ENCODE peak calls at places on chromosomes 13 and 19, in seven cellular contexts. U is neural progenitor cell, Y is HFF-Myc, A is B cell, I is A549, Q is BJ, P is BE2C. D is an unnamed sample.

GRCh38 chr13:38902551-38902950 is 88.1 kb downstream of the STOML3 start:
- DNase-seq in I (no peak), P (no peak), Q (no peak), A (no peak), Y (no peak), U (no peak), D (no peak)

GRCh38 chr13:42363941-42364612 is 92.1 kb downstream of the AKAP11 start:
- DNase-seq in A (no peak), P (no peak), U (no peak), Q (no peak), Y (no peak), I (peak; percentile 4), D (no peak)

GRCh38 chr13:65470781-65471180 is 1759.4 kb downstream of the PCDH9 start:
- DNase-seq in Y (no peak), I (no peak), A (no peak), P (no peak), U (no peak), Q (peak; percentile 54), D (no peak)

GRCh38 chr13:75803175-75803611 is 167.1 kb downstream of the LMO7 start:
- DNase-seq in A (no peak), U (no peak), Y (no peak), P (no peak), Q (no peak), I (no peak), D (peak; percentile 14)

GRCh38 chr13:41075034-41075433 is 13.7 kb downstream of the WBP4 start:
- DNase-seq in Y (no peak), U (peak; percentile 46), P (peak; percentile 50), A (no peak), Q (no peak), I (peak; percentile 16), D (peak; percentile 35)

GRCh38 chr19:19261350-19262189 is 11.5 kb downstream of the TM6SF2 start:
- DNase-seq in A (peak; percentile 58), I (no peak), P (peak; percentile 29), Q (no peak), Y (no peak), U (peak; percentile 89), D (peak; percentile 61)

GRCh38 chr13:104295537-104295936 is 1229.3 kb upstream of the SLC10A2 start:
- DNase-seq in U (no peak), Y (no peak), Q (no peak), I (no peak), A (no peak), P (no peak), D (no peak)

GRCh38 chr13:62432295-62432694 is 1016.6 kb upstream of the PCDH20 start:
- DNase-seq in Y (no peak), I (no peak), Q (no peak), A (no peak), P (no peak), U (no peak), D (no peak)

GRCh38 chr13:46685006-46685730 is 111.8 kb downstream of the ESD start:
- DNase-seq in I (no peak), Y (no peak), U (no peak), P (no peak), Q (no peak), A (no peak), D (no peak)

GRCh38 chr13:44974056-44974798 is 15.0 kb downstream of the NUFIP1 start:
- DNase-seq in I (no peak), Y (no peak), Q (no peak), P (no peak), U (no peak), A (peak; percentile 68), D (no peak)

GRCh38 chr13:75327132-75327505 is 154.8 kb downstream of the TBC1D4 start:
- DNase-seq in I (no peak), P (no peak), U (no peak), Q (no peak), A (no peak), Y (no peak), D (no peak)

GRCh38 chr13:103788061-103788652 is 721.9 kb upstream of the SLC10A2 start:
- DNase-seq in P (peak; percentile 58), I (no peak), U (no peak), A (no peak), Y (no peak), Q (no peak), D (no peak)

GRCh38 chr13:82356667-82357066 is 1525.6 kb downstream of the SLITRK1 start:
- DNase-seq in P (no peak), U (peak; percentile 4), A (no peak), Y (no peak), I (no peak), Q (no peak), D (no peak)

DNA sequence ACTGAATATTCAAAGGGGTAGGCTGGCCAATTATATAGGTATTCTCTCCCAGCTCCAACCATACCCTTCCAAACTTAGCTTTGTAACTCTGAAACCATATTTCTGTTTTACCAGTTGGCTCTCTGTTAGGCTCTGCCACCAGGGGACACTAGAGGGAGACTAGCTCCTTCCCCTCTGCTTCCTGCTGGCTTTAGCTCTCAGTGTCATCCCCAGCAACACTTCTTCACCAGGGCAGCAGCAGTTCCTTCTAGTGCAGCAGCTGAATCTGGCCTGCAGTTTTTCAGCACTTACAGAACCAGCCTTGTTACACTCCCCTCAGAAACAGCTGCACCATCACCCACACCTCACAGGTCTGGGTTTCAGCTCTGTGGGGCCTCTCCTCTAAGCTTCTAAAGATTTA is 51.0 kb upstream of the DOCK9 start:
- DNase-seq in U (peak; percentile 16), Y (no peak), A (no peak), I (no peak), P (peak; percentile 45), Q (no peak), D (peak; percentile 23)
- TF ChIP-seq CTCF in U (peak; percentile 33), Y (peak; percentile 45), A (no peak), I (no peak), P (peak; percentile 78), Q (peak; percentile 20), D (no peak)

GRCh38 chr13:79285159-79285558 is 120.9 kb downstream of the RBM26 start:
- DNase-seq in A (no peak), Q (no peak), P (no peak), I (no peak), Y (no peak), U (no peak), D (no peak)
- TF ChIP-seq CTCF in A (no peak), Q (no peak), P (no peak), I (no peak), Y (no peak), U (no peak), D (no peak)

GRCh38 chr19:42176649-42176989 is 40.9 kb downstream of the DEDD2 start:
- DNase-seq in P (no peak), A (no peak), U (peak; percentile 76), I (peak; percentile 70), Q (no peak), Y (no peak), D (no peak)

GRCh38 chr19:42175335-42175734 is 42.1 kb downstream of the DEDD2 start:
- DNase-seq in A (no peak), U (no peak), Y (no peak), P (no peak), I (no peak), Q (no peak), D (no peak)

GRCh38 chr19:42177686-42178019 is 39.8 kb downstream of the DEDD2 start:
- DNase-seq in P (no peak), Q (no peak), A (no peak), Y (no peak), U (no peak), I (no peak), D (no peak)

GRCh38 chr19:42175952-42176648 is 41.4 kb downstream of the DEDD2 start:
- DNase-seq in I (peak; percentile 69), P (peak; percentile 47), A (no peak), Q (no peak), U (peak; percentile 65), Y (no peak), D (no peak)

DNA sequence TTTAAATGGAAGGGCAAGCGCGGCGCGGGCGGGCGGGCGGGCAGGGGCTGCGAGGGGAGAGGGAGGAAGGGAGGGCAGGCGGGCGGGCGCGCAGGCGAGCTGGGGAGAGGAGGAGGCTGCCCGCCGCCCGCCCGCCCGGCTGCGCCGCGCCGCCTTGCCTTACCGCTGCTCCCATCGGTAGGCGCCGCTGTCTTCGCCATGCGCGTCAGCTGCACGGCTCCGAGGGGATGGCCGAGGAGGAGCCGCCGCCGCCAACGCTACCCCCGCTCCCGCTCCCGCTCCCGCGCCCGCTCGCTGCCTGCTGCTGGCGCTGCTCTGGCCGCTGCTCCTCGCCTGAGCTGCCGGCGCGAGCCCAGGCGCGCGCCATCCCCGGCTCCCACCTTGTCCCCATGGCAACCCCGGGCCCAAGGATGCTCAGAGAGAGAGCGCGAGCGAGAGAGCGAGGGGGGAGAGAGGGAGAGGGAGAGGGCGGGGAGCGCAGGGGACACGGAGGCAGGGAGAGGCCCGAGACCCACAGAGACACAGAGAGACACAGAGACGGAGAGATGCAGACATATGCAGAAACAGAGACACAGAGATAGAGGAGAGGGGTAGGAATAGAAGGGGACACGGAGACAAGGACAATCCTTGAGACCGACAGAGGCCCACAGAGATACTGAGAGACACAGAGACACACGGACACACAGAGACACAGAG is 40.3 kb downstream of the DEDD2 start:
- DNase-seq in Y (no peak), P (peak; percentile 93), I (peak; percentile 90), U (peak; percentile 96), Q (no peak), A (peak; percentile 71), D (peak; percentile 86)
- TF ChIP-seq CTCF in Y (no peak), P (peak; percentile 36), I (peak; percentile 73), U (peak; percentile 51), Q (peak; percentile 37), A (peak; percentile 48), D (peak; percentile 28)

GRCh38 chr19:7914099-7914498 is 531 bp upstream of the TGFBR3L start:
- DNase-seq in U (no peak), P (no peak), Q (no peak), I (no peak), A (no peak), Y (no peak), D (no peak)

GRCh38 chr19:7913652-7914051 is 978 bp upstream of the TGFBR3L start:
- DNase-seq in A (no peak), P (no peak), I (no peak), U (no peak), Y (no peak), Q (no peak), D (no peak)

GRCh38 chr19:7912144-7912696 is 2.4 kb upstream of the TGFBR3L start:
- DNase-seq in Q (no peak), P (no peak), I (no peak), Y (no peak), A (no peak), U (no peak), D (no peak)

GRCh38 chr19:7911509-7912143 is 3.0 kb upstream of the TGFBR3L start:
- DNase-seq in I (no peak), A (no peak), P (no peak), U (no peak), Y (no peak), Q (no peak), D (no peak)

DNA sequence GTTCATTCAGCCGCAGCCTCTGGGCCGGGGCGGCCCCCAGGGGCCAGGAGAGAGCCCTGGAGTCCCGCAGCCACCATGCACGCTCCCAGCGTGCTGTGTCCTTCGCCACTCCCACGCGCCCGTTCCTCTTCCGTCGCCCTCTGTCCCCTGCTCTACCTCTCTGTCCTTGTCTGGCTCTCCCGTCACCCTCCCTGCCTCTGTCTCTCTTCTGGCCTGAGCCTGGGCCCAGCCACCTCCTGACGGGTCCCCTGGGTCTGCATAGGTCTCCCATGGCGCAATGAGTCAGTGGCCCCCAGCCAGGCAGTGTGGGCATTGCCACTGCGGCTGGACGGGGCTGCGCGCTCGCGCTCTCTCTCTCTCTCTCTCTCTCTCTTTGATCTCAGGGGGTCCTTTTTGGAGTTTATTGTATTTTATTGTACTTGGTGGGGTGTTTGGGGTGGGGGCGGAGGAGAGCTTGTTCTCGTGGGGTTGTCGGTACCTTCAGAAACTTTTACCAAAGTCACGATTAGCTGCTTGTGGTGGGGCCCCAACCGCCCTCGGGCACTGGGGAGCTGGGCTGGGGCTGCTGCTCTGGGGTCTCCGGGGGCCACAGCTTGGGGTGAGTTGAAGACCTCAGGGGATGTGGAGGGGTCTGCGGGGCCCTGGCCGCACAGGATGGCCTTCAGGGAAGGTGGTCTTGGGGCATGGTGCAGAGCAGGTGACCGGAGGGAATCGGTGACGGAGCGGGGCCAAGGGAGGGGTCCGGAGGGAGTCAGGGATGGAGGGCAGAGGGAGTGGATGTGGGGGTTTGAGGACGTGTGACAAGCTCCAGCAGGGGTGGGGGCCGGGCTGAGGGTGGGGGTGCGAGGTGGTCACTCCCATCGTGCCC is 1.7 kb upstream of the TGFBR3L start:
- DNase-seq in I (no peak), P (no peak), Y (no peak), U (no peak), Q (no peak), A (no peak), D (no peak)
- TF ChIP-seq CTCF in I (no peak), P (no peak), Y (no peak), U (no peak), Q (no peak), A (no peak), D (no peak)